ENCODE peak calls at places on chromosomes 16 and 17, in seven cellular contexts. Y, W, O, L, E, T and J are unnamed samples.

GRCh38 chr17:58556833-58557250 is 42.4 kb upstream of the MTMR4 start:
- DNase-seq in Y (no peak), W (no peak), O (no peak), L (no peak), E (no peak), T (no peak), J (no peak)

GRCh38 chr16:5020551-5020950 is 13.2 kb downstream of the NAGPA start:
- DNase-seq in Y (no peak), W (no peak), O (no peak), L (no peak), E (no peak), T (no peak), J (no peak)

GRCh38 chr17:35155246-35155645 is 7.6 kb downstream of the UNC45B start:
- DNase-seq in Y (no peak), W (no peak), O (no peak), L (no peak), E (no peak), T (no peak), J (no peak)

GRCh38 chr17:76981545-76982295 is 113.5 kb downstream of the MGAT5B start:
- DNase-seq in Y (no peak), W (no peak), O (no peak), L (no peak), E (no peak), T (no peak), J (no peak)

GRCh38 chr17:68511254-68511670 is 968 bp upstream of the PRKAR1A start:
- DNase-seq in Y (no peak), W (peak; percentile 17), O (no peak), L (no peak), E (no peak), T (no peak), J (no peak)

GRCh38 chr17:63843387-63844292 is 1.2 kb upstream of the SMARCD2 start:
- DNase-seq in Y (peak; percentile 70), W (no peak), O (peak; percentile 44), L (peak; percentile 45), E (peak; percentile 56), T (no peak), J (peak; percentile 15)

GRCh38 chr16:47858333-47859067 is 297.3 kb downstream of the ABCC12 start:
- DNase-seq in Y (no peak), W (no peak), O (no peak), L (no peak), E (no peak), T (no peak), J (no peak)

GRCh38 chr17:71217769-71218168 is 903.1 kb upstream of the SOX9 start:
- DNase-seq in Y (no peak), W (no peak), O (no peak), L (no peak), E (no peak), T (no peak), J (no peak)

GRCh38 chr16:12573300-12573699 is 230.4 kb downstream of the CPPED1 start:
- DNase-seq in Y (no peak), W (no peak), O (no peak), L (no peak), E (no peak), T (no peak), J (no peak)

GRCh38 chr17:63665527-63666214 is 34.3 kb downstream of the LIMD2 start:
- DNase-seq in Y (no peak), W (no peak), O (no peak), L (no peak), E (peak; percentile 50), T (no peak), J (no peak)

GRCh38 chr17:80665792-80666191 is 121.2 kb downstream of the RPTOR start:
- DNase-seq in Y (no peak), W (no peak), O (no peak), L (no peak), E (no peak), T (no peak), J (no peak)

GRCh38 chr16:49519741-49520140 is 146.1 kb downstream of the C16orf78 start:
- DNase-seq in Y (no peak), W (no peak), O (no peak), L (no peak), E (no peak), T (no peak), J (no peak)

GRCh38 chr17:42281571-42282096 is 5.4 kb upstream of the STAT5B start:
- DNase-seq in Y (no peak), W (no peak), O (no peak), L (no peak), E (no peak), T (no peak), J (no peak)

GRCh38 chr17:80959330-80960036 is 32.2 kb upstream of the CHMP6 start:
- DNase-seq in Y (no peak), W (no peak), O (no peak), L (peak; percentile 86), E (no peak), T (peak; percentile 75), J (no peak)

GRCh38 chr17:59513934-59514841 is 51.2 kb upstream of the DHX40 start:
- DNase-seq in Y (no peak), W (no peak), O (no peak), L (peak; percentile 75), E (no peak), T (no peak), J (no peak)

GRCh38 chr16:1610841-1611653 is 825 bp downstream of the IFT140 start:
- DNase-seq in Y (no peak), W (no peak), O (no peak), L (no peak), E (no peak), T (no peak), J (peak; percentile 11)

GRCh38 chr16:23920899-23921298 is 85.1 kb downstream of the PRKCB start:
- DNase-seq in Y (no peak), W (no peak), O (no peak), L (no peak), E (no peak), T (no peak), J (no peak)

GRCh38 chr16:5502944-5503343 is 405.3 kb upstream of the EEF2KMT start:
- DNase-seq in Y (no peak), W (no peak), O (no peak), L (no peak), E (no peak), T (no peak), J (no peak)

GRCh38 chr16:29742683-29743275 is 3.0 kb downstream of the C16orf54 start:
- DNase-seq in Y (no peak), W (no peak), O (no peak), L (no peak), E (no peak), T (no peak), J (no peak)

GRCh38 chr17:60253048-60253447 is 103.3 kb downstream of the CA4 start:
- DNase-seq in Y (no peak), W (no peak), O (no peak), L (no peak), E (no peak), T (no peak), J (no peak)

GRCh38 chr16:51407199-51407598 is 256.1 kb upstream of the SALL1 start:
- DNase-seq in Y (no peak), W (no peak), O (no peak), L (no peak), E (no peak), T (no peak), J (no peak)

GRCh38 chr16:78503501-78504110 is 404.2 kb downstream of the WWOX start:
- DNase-seq in Y (peak; percentile 23), W (peak; percentile 4), O (peak; percentile 13), L (no peak), E (peak; percentile 30), T (no peak), J (no peak)